ENCODE peak calls at places on chromosomes 11 and 22, in nine cellular contexts. O is naive thymus-derived CD4-positive, alpha-beta T cell; K is heart right ventricle; Z is HCT116; V is left lung; U is heart left ventricle; X is A549; P is psoas muscle; M is IMR-90. H is an unnamed sample. For H3K4me1, the result is how much of the 10 kb centered on the place peaks cover.

GRCh38 chr22:43409046-43409445 is 2.8 kb upstream of the MPPED1 start:
- ATAC-seq in O (no peak), K (no peak), Z (no peak), V (no peak), U (no peak), X (no peak), P (no peak), M (no peak), H (no peak)

GRCh38 chr11:81915045-81915444 is 818.6 kb downstream of the FAM181B start:
- ATAC-seq in O (no peak), K (no peak), Z (no peak), V (no peak), U (no peak), X (no peak), P (no peak), M (no peak), H (no peak)

GRCh38 chr11:62601114-62601363 is 626 bp downstream of the MTA2 start:
- ATAC-seq in O (no peak), K (peak), Z (no peak), V (peak), U (peak), X (peak), P (peak), M (peak), H (peak)

GRCh38 chr22:23787600-23787896 is 782 bp downstream of the SMARCB1 start:
- ATAC-seq in O (peak), K (no peak), Z (peak), V (no peak), U (no peak), X (peak), P (no peak), M (no peak), H (no peak)

GRCh38 chr11:110125632-110126031 is 32.4 kb downstream of the ZC3H12C start:
- ATAC-seq in O (no peak), K (no peak), Z (peak), V (no peak), U (peak), X (peak), P (peak), M (peak), H (no peak)

GRCh38 chr11:3861698-3862097 is 6.2 kb downstream of the STIM1 start:
- ATAC-seq in O (no peak), K (no peak), Z (no peak), V (no peak), U (no peak), X (no peak), P (no peak), M (no peak), H (no peak)

GRCh38 chr11:12794556-12795230 is 120.5 kb downstream of the TEAD1 start:
- ATAC-seq in O (no peak), K (peak), Z (no peak), V (no peak), U (peak), X (no peak), P (no peak), M (peak), H (no peak)

GRCh38 chr22:37492428-37493344 is 6.5 kb upstream of the MFNG start:
- ATAC-seq in O (peak), K (no peak), Z (peak), V (peak), U (peak), X (peak), P (no peak), M (peak), H (no peak)

GRCh38 chr11:33617672-33618362 is 82.8 kb downstream of the C11orf91 start:
- ATAC-seq in O (no peak), K (no peak), Z (no peak), V (no peak), U (no peak), X (no peak), P (no peak), M (no peak), H (no peak)

GRCh38 chr22:39567135-39567946 is 3.2 kb upstream of the CACNA1I start:
- ATAC-seq in O (peak), K (no peak), Z (no peak), V (no peak), U (no peak), X (no peak), P (no peak), M (no peak), H (no peak)

GRCh38 chr11:8531982-8532381 is 62.0 kb downstream of the STK33 start:
- ATAC-seq in O (no peak), K (no peak), Z (no peak), V (no peak), U (no peak), X (no peak), P (no peak), M (no peak), H (no peak)

GRCh38 chr22:19755722-19756287 is 4.8 kb upstream of the TBX1 start:
- ATAC-seq in O (no peak), K (no peak), Z (no peak), V (no peak), U (no peak), X (no peak), P (no peak), M (no peak), H (no peak)

GRCh38 chr22:38504731-38505594 is 1.1 kb downstream of the DDX17 start:
- ATAC-seq in O (no peak), K (peak), Z (no peak), V (peak), U (no peak), X (no peak), P (peak), M (no peak), H (no peak)

GRCh38 chr22:38506118-38506962 is at the start of gene DDX17:
- ATAC-seq in O (peak), K (peak), Z (peak), V (peak), U (peak), X (peak), P (peak), M (peak), H (peak)

GRCh38 chr22:38501797-38502672 is 4.1 kb downstream of the DDX17 start:
- ATAC-seq in O (no peak), K (no peak), Z (no peak), V (no peak), U (no peak), X (no peak), P (no peak), M (no peak), H (no peak)

GRCh38 chr22:38505595-38506117 is 455 bp downstream of the DDX17 start:
- ATAC-seq in O (peak), K (peak), Z (peak), V (peak), U (peak), X (peak), P (peak), M (peak), H (peak)

GRCh38 chr22:38503021-38503420 is 3.1 kb downstream of the DDX17 start:
- ATAC-seq in O (no peak), K (no peak), Z (no peak), V (no peak), U (no peak), X (no peak), P (no peak), M (no peak), H (no peak)
- H3K4me3 ChIP-seq in O (peak), K (peak), Z (no peak), V (peak), U (peak), X (peak), P (peak), M (peak), H (peak)

GRCh38 chr11:103897156-103897555 is 139.3 kb upstream of the DDI1 start:
- ATAC-seq in O (no peak), K (no peak), Z (no peak), V (no peak), U (no peak), X (no peak), P (no peak), M (peak), H (no peak)

GRCh38 chr11:103901656-103902055 is 134.8 kb upstream of the DDI1 start:
- ATAC-seq in O (no peak), K (no peak), Z (no peak), V (no peak), U (no peak), X (no peak), P (no peak), M (no peak), H (no peak)

GRCh38 chr11:103898065-103898464 is 138.4 kb upstream of the DDI1 start:
- ATAC-seq in O (no peak), K (no peak), Z (no peak), V (no peak), U (no peak), X (no peak), P (no peak), M (no peak), H (no peak)

GRCh38 chr11:103894673-103895072 is 141.8 kb upstream of the DDI1 start:
- ATAC-seq in O (no peak), K (no peak), Z (no peak), V (no peak), U (no peak), X (no peak), P (no peak), M (no peak), H (no peak)

GRCh38 chr11:103898577-103899336 is 137.7 kb upstream of the DDI1 start:
- ATAC-seq in O (no peak), K (no peak), Z (no peak), V (no peak), U (no peak), X (no peak), P (no peak), M (no peak), H (no peak)
- H3K4me1 ChIP-seq in O (under half), K (under half), Z (under half), V (under half), U (under half), X (under half), P (under half), M (under half), H (under half)

GRCh38 chr11:34654491-34655334 is 33.8 kb downstream of the EHF start:
- ATAC-seq in O (no peak), K (no peak), Z (peak), V (peak), U (peak), X (peak), P (peak), M (peak), H (peak)
- H3K4me3 ChIP-seq in O (no peak), K (no peak), Z (no peak), V (no peak), U (no peak), X (peak), P (no peak), M (no peak), H (no peak)

GRCh38 chr11:123139206-123139605 is 55.8 kb downstream of the CLMP start:
- ATAC-seq in O (no peak), K (no peak), Z (no peak), V (no peak), U (no peak), X (no peak), P (no peak), M (no peak), H (no peak)
- H3K4me1 ChIP-seq in O (under half), K (under half), Z (under half), V (under half), U (under half), X (under half), P (under half), M (under half), H (under half)

GRCh38 chr22:32376681-32377080 is 19.0 kb downstream of the RFPL3 start:
- ATAC-seq in O (no peak), K (no peak), Z (no peak), V (no peak), U (no peak), X (no peak), P (no peak), M (no peak), H (no peak)

GRCh38 chr22:32380991-32381390 is 23.3 kb downstream of the RFPL3 start:
- ATAC-seq in O (no peak), K (no peak), Z (no peak), V (no peak), U (no peak), X (no peak), P (no peak), M (no peak), H (no peak)

GRCh38 chr22:32378703-32379272 is 21.1 kb downstream of the RFPL3 start:
- ATAC-seq in O (no peak), K (no peak), Z (peak), V (peak), U (peak), X (peak), P (no peak), M (peak), H (no peak)

GRCh38 chr22:32375678-32376450 is 18.2 kb downstream of the RFPL3 start:
- ATAC-seq in O (no peak), K (no peak), Z (no peak), V (no peak), U (peak), X (no peak), P (no peak), M (no peak), H (no peak)
- H3K4me3 ChIP-seq in O (no peak), K (no peak), Z (no peak), V (no peak), U (no peak), X (no peak), P (no peak), M (no peak), H (no peak)

GRCh38 chr11:60993611-60994010 is 22.1 kb downstream of the CD6 start:
- ATAC-seq in O (no peak), K (no peak), Z (no peak), V (no peak), U (no peak), X (no peak), P (no peak), M (no peak), H (no peak)

GRCh38 chr11:60994450-60995135 is 23.1 kb downstream of the CD6 start:
- ATAC-seq in O (peak), K (no peak), Z (no peak), V (no peak), U (no peak), X (peak), P (no peak), M (no peak), H (no peak)

GRCh38 chr11:60995798-60996197 is 24.3 kb downstream of the CD6 start:
- ATAC-seq in O (no peak), K (peak), Z (no peak), V (no peak), U (peak), X (no peak), P (no peak), M (no peak), H (no peak)

GRCh38 chr11:60991457-60991856 is 20.0 kb downstream of the CD6 start:
- ATAC-seq in O (no peak), K (no peak), Z (no peak), V (no peak), U (no peak), X (no peak), P (no peak), M (no peak), H (no peak)

DNA sequence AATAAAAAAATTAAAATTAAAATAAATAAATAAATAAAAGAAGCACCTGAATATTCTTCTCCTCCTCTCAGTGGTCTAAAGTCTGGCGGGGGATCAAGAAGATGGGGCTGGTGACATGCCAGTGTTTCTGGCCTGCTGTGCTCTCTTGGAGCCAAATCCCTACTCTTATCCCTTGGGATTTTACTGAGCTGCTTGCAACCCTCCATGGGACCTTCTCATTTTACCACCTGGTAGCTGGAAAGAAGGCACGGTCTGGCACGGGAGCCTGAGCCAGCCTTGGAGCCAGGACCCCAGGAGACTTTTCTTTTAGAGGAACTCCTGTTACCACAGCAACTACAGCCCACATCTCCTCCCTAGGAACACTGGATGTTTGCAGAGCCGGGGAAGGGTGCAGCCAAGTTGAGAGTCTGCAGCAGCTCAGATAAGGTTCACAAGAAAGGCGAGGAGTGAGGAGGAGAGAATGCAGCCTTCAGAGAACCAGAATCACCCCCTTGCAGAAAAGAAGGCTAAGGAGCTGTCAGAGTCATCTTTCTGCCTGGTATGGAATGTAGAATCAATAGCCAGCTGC is 21.4 kb downstream of the CD6 start:
- ATAC-seq in O (no peak), K (no peak), Z (no peak), V (no peak), U (no peak), X (no peak), P (no peak), M (no peak), H (no peak)
- H3K4me1 ChIP-seq in O (half or more), K (under half), Z (under half), V (under half), U (under half), X (under half), P (under half), M (under half), H (under half)

GRCh38 chr11:73528420-73528819 is 69.5 kb downstream of the FAM168A start:
- ATAC-seq in O (no peak), K (peak), Z (no peak), V (peak), U (no peak), X (no peak), P (no peak), M (no peak), H (no peak)
- H3K4me3 ChIP-seq in O (no peak), K (peak), Z (no peak), V (no peak), U (peak), X (no peak), P (peak), M (no peak), H (peak)

GRCh38 chr22:31346733-31347250 is 646 bp upstream of the PATZ1 start:
- ATAC-seq in O (no peak), K (peak), Z (peak), V (peak), U (peak), X (peak), P (peak), M (peak), H (no peak)

GRCh38 chr22:31346255-31346732 is at the start of gene PATZ1:
- ATAC-seq in O (peak), K (peak), Z (peak), V (peak), U (peak), X (peak), P (peak), M (peak), H (peak)

GRCh38 chr22:31344369-31345330 is 1.5 kb downstream of the PATZ1 start:
- ATAC-seq in O (no peak), K (peak), Z (no peak), V (peak), U (no peak), X (no peak), P (peak), M (no peak), H (no peak)

GRCh38 chr22:31347251-31348008 is 1.3 kb upstream of the PATZ1 start:
- ATAC-seq in O (no peak), K (peak), Z (peak), V (peak), U (peak), X (peak), P (peak), M (peak), H (peak)

DNA sequence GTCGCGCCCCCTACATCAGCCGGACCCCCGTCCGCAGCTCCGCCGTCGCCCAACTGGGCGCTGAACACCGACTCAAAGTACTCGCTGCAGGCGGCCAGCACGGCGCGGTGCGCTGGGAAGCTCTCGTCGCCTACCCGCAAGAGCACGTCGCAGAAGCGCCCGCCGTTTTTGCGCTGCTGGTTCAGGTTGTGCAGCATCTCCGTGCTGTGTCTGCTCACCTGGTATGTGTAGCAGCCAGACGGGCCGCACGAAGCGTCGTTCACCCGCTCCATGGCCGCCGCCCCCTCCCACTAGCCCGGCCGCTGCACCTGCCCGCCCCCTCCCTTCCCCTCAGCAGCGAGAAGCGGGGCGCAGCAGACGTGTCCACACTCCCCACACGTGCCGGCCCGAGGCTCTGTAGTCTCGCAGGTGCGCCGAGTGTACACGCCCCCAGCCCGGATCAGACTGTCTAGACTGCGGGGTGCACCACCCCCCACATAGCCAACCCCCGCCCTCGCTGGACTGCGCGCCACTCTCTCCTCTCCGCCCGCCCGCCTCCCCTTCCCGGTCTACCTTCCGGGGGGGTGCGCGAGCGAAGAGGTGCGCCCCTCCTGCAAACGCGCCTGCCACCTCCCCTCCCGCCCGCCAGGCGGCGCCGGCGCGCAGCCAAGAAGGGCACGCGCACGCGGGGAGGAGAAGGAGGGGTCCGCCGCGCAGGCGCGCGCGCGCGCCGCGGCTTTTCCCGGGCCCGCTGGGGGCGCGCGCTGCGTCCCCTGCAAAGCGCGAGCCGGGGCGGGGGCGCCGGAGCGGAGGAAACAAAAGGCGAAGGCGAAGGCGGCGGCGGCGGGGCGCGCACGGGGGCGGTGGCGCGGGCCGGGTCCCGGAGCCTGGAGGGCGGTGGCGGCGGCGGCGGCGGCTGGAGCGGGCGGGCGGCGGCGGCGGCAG is 553 bp downstream of the PATZ1 start:
- ATAC-seq in O (peak), K (peak), Z (peak), V (peak), U (peak), X (peak), P (peak), M (peak), H (peak)
- H3K4me1 ChIP-seq in O (under half), K (under half), Z (under half), V (half or more), U (under half), X (under half), P (under half), M (under half), H (under half)

DNA sequence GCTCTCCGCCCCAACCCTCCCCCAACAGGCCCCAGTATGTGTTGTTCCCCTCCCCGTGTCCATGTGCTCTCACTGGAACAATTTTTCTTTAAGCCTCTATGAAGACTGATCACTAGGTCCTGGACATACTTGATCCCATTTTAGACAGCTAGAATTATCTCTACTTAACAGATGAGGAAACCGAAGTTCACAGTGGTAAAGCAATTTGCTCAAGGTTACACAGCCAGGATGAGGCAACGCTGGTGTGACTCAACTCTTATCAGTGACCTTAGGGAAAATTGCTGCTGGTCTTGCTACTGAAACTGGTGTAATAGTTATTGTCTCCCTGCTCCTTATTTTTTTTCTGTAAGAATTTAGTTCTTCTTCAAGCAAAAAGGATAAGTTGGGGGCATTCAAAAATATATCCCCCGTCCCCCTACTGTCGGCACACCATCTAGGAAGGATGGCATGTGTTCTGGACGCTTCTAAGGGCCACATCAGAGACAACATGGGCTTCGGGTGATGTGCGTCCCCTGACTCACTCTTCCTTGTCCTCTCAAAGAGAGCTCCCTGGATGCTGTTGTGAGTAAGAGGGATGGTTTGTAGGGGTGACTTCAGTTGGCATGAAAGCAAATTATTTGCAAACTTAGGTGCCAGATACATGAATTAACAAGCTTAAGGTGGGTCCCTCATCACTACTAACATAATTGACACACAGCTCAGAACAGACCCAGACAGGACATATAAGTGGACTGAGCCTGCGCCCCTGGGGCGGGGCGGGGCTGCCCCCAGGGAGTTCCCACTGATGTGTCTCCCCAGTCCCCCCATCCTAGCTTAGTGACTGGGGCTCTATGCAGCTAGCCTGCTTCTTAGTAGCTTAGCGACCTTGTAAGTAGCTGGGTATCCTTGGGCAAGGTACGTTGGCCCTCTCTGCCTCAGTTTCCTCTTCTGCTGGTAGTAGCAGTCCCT is 23.6 kb upstream of the ALX4 start:
- ATAC-seq in O (no peak), K (no peak), Z (peak), V (no peak), U (no peak), X (peak), P (no peak), M (no peak), H (no peak)
- H3K4me3 ChIP-seq in O (no peak), K (no peak), Z (no peak), V (no peak), U (no peak), X (no peak), P (no peak), M (no peak), H (no peak)

H was measured in gastroesophageal sphincter.